ENCODE peak calls at places on chromosomes 13 and 19, in five cellular contexts. One of them, this sample, is unnamed.

GRCh38 chr13:39809466-39809865 is 154.0 kb downstream of the COG6 start:
- DNase-seq in IMR-90: no peak
- DNase-seq in H9: no peak
- DNase-seq in neuronal stem cell: no peak
- DNase-seq in H1: no peak
- DNase-seq in this sample: no peak

GRCh38 chr19:10290439-10290875 is 705 bp downstream of the ICAM5 start:
- DNase-seq in IMR-90: peak; percentile 7
- DNase-seq in H9: peak; percentile 55
- DNase-seq in neuronal stem cell: no peak
- DNase-seq in H1: no peak
- DNase-seq in this sample: no peak

GRCh38 chr19:51107406-51108065 is 673 bp downstream of the CTU1 start:
- DNase-seq in IMR-90: peak; percentile 20
- DNase-seq in H9: peak; percentile 45
- DNase-seq in neuronal stem cell: no peak
- DNase-seq in H1: no peak
- DNase-seq in this sample: no peak

GRCh38 chr13:83515267-83515666 is 367.0 kb downstream of the SLITRK1 start:
- DNase-seq in IMR-90: peak; percentile 22
- DNase-seq in H9: no peak
- DNase-seq in neuronal stem cell: no peak
- DNase-seq in H1: no peak
- DNase-seq in this sample: no peak

GRCh38 chr13:67390462-67391093 is 160.4 kb upstream of the PCDH9 start:
- DNase-seq in IMR-90: peak; percentile 76
- DNase-seq in H9: no peak
- DNase-seq in neuronal stem cell: no peak
- DNase-seq in H1: no peak
- DNase-seq in this sample: no peak

GRCh38 chr19:10554760-10555612 is 10.8 kb downstream of the KRI1 start:
- DNase-seq in IMR-90: no peak
- DNase-seq in H9: no peak
- DNase-seq in neuronal stem cell: no peak
- DNase-seq in H1: no peak
- DNase-seq in this sample: no peak

GRCh38 chr19:22901431-22902130 is 69.5 kb downstream of the ZNF723 start:
- DNase-seq in IMR-90: no peak
- DNase-seq in H9: no peak
- DNase-seq in neuronal stem cell: no peak
- DNase-seq in H1: no peak
- DNase-seq in this sample: no peak

GRCh38 chr19:7067716-7068115 is 1.8 kb upstream of the ZNF557 start:
- DNase-seq in IMR-90: peak; percentile 49
- DNase-seq in H9: no peak
- DNase-seq in neuronal stem cell: no peak
- DNase-seq in H1: no peak
- DNase-seq in this sample: no peak

GRCh38 chr19:46551175-46551574 is 50.0 kb upstream of the CALM3 start:
- DNase-seq in IMR-90: no peak
- DNase-seq in H9: no peak
- DNase-seq in neuronal stem cell: no peak
- DNase-seq in H1: no peak
- DNase-seq in this sample: no peak

GRCh38 chr19:40605201-40605971 is 4.2 kb downstream of the LTBP4 start:
- DNase-seq in IMR-90: peak; percentile 31
- DNase-seq in H9: peak; percentile 76
- DNase-seq in neuronal stem cell: no peak
- DNase-seq in H1: no peak
- DNase-seq in this sample: peak; percentile 96

GRCh38 chr13:41179593-41180250 is 14.6 kb downstream of the KBTBD7 start:
- DNase-seq in IMR-90: peak; percentile 80
- DNase-seq in H9: no peak
- DNase-seq in neuronal stem cell: no peak
- DNase-seq in H1: no peak
- DNase-seq in this sample: peak; percentile 83

GRCh38 chr19:14116918-14117578 is 514 bp downstream of the PRKACA start:
- DNase-seq in IMR-90: no peak
- DNase-seq in H9: no peak
- DNase-seq in neuronal stem cell: no peak
- DNase-seq in H1: no peak
- DNase-seq in this sample: no peak
- H2BK5ac ChIP-seq in IMR-90: peak overlapping the region; percentile 10
- H2BK5ac ChIP-seq in H9: no peak overlapping the region
- H2BK5ac ChIP-seq in neuronal stem cell: peak overlapping the region; percentile 71
- H2BK5ac ChIP-seq in H1: no peak overlapping the region
- H2BK5ac ChIP-seq in this sample: no peak overlapping the region

GRCh38 chr13:110182461-110182860 is 124.5 kb downstream of the COL4A1 start:
- DNase-seq in IMR-90: no peak
- DNase-seq in H9: no peak
- DNase-seq in neuronal stem cell: no peak
- DNase-seq in H1: no peak
- DNase-seq in this sample: no peak

GRCh38 chr13:110185696-110186095 is 121.3 kb downstream of the COL4A1 start:
- DNase-seq in IMR-90: peak; percentile 17
- DNase-seq in H9: no peak
- DNase-seq in neuronal stem cell: no peak
- DNase-seq in H1: no peak
- DNase-seq in this sample: no peak

GRCh38 chr13:110183925-110184324 is 123.0 kb downstream of the COL4A1 start:
- DNase-seq in IMR-90: peak; percentile 11
- DNase-seq in H9: no peak
- DNase-seq in neuronal stem cell: no peak
- DNase-seq in H1: no peak
- DNase-seq in this sample: peak; percentile 33

GRCh38 chr13:110186221-110186838 is 120.6 kb downstream of the COL4A1 start:
- DNase-seq in IMR-90: no peak
- DNase-seq in H9: no peak
- DNase-seq in neuronal stem cell: no peak
- DNase-seq in H1: no peak
- DNase-seq in this sample: no peak

DNA sequence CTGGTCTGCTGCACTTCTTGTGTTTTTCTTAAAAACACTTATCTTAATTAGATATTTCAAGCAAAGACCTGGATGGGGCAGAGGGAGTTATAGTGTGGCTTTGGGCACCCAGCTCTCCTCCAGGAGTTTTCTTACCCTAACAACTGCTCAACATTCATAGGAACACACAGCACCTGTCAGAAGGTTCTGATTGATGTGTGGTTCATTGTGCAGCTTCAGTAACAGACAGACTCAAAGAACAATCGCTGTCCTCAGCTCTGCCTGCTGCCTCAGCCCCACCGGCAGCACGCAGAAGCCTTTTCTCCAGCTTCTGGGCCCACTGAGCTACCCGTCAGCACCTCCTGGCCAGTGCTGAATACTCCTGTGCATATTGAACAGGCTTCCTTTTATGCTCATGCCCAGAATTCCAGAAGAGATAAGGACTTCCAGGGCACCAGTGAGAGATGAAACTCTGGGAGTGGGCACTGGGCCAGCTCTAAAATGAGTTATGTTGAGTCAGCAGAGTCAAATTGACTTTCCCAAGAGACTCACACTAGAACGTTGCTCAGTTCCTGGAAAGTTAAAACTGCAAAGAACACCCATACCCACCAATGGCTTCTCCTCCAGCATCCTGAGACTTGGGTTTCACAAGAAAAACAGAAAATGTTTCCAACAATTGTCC is 119.3 kb downstream of the COL4A1 start:
- DNase-seq in IMR-90: peak; percentile 78
- DNase-seq in H9: no peak
- DNase-seq in neuronal stem cell: no peak
- DNase-seq in H1: no peak
- DNase-seq in this sample: no peak
- H2AK5ac ChIP-seq in IMR-90: no peak overlapping the region
- H2AK5ac ChIP-seq in H9: no peak overlapping the region
- H2AK5ac ChIP-seq in neuronal stem cell: no peak overlapping the region
- H2AK5ac ChIP-seq in H1: no peak overlapping the region
- H2AK5ac ChIP-seq in this sample: no peak overlapping the region

DNA sequence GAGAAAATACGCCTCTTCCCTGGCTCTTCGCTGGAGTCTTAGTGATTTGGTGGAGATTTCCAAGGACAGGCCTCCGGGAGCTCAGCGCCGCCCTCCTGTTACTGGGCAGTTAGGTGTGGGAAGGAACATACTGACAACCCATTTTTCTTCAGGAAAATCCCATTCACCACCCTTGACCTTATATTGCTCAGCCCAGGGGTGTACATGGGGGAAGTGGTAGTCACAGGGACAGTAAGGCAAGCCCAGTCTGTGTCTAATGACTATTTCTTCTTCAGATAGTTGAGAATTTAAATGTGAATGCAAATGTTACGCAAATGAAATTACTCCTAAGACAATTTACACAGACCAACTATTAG is 119.4 kb downstream of the UQCRFS1 start:
- DNase-seq in IMR-90: no peak
- DNase-seq in H9: no peak
- DNase-seq in neuronal stem cell: no peak
- DNase-seq in H1: no peak
- DNase-seq in this sample: no peak
- H3K23ac ChIP-seq in IMR-90: no peak overlapping the region
- H3K23ac ChIP-seq in H9: no peak overlapping the region
- H3K23ac ChIP-seq in neuronal stem cell: no peak overlapping the region
- H3K23ac ChIP-seq in H1: no peak overlapping the region
- H3K23ac ChIP-seq in this sample: no peak overlapping the region

GRCh38 chr19:17309198-17309961 is at the start of gene DDA1:
- DNase-seq in IMR-90: peak; percentile 100
- DNase-seq in H9: peak; percentile 100
- DNase-seq in neuronal stem cell: peak; percentile 99
- DNase-seq in H1: peak; percentile 99
- DNase-seq in this sample: peak; percentile 100
- H2BK5ac ChIP-seq in IMR-90: peak within 1 kb of the TSS; percentile 69
- H2BK5ac ChIP-seq in H9: no peak within 1 kb of the TSS
- H2BK5ac ChIP-seq in neuronal stem cell: peak within 1 kb of the TSS; percentile 55
- H2BK5ac ChIP-seq in H1: peak within 1 kb of the TSS; percentile 84
- H2BK5ac ChIP-seq in this sample: peak within 1 kb of the TSS; percentile 65

This sample was measured in trophoblast cell.